ENCODE peak calls at places on chromosomes 7 and 10, in six cellular contexts. Q is left ventricle myocardium inferior, O is psoas muscle, F is cardiac muscle cell, S is heart left ventricle, A is SJCRH30. W is an unnamed sample. For H3K9me3, the result is how much of the 10 kb centered on the place peaks cover.

GRCh38 chr10:125087897-125088215 is 72.5 kb downstream of the CTBP2 start:
- DNase-seq in F (no peak), S (no peak), A (no peak), O (peak), Q (no peak), W (no peak)

GRCh38 chr7:47435889-47436312 is 146.0 kb downstream of the TNS3 start:
- DNase-seq in A (peak), F (peak), S (peak), O (peak), Q (peak), W (no peak)

GRCh38 chr10:8637640-8638039 is 583.2 kb downstream of the GATA3 start:
- DNase-seq in S (no peak), A (no peak), F (peak), Q (no peak), O (no peak), W (no peak)

GRCh38 chr10:1090696-1091095 is 34.5 kb downstream of the WDR37 start:
- DNase-seq in O (no peak), F (no peak), Q (no peak), A (no peak), S (no peak), W (no peak)

GRCh38 chr10:58240531-58240930 is 27.2 kb downstream of the IPMK start:
- DNase-seq in A (no peak), F (peak), Q (no peak), S (no peak), O (no peak), W (no peak)

GRCh38 chr10:62373639-62373994 is 552 bp upstream of the ZNF365 start:
- DNase-seq in O (no peak), Q (no peak), S (no peak), A (no peak), F (no peak), W (no peak)

GRCh38 chr10:32379950-32380547 is 33.1 kb upstream of the EPC1 start:
- DNase-seq in S (no peak), Q (no peak), F (no peak), O (no peak), A (no peak), W (no peak)

GRCh38 chr10:58217612-58218011 is 50.1 kb downstream of the IPMK start:
- DNase-seq in Q (no peak), O (no peak), F (no peak), A (no peak), S (no peak), W (no peak)

GRCh38 chr10:11165591-11166543 is 148.2 kb downstream of the CELF2 start:
- DNase-seq in O (peak), Q (peak), F (no peak), A (no peak), S (peak), W (peak)

GRCh38 chr10:43024524-43024923 is 52.3 kb upstream of the RET start:
- DNase-seq in S (no peak), A (no peak), F (no peak), Q (no peak), O (no peak), W (no peak)

GRCh38 chr10:5045095-5045494 is 41.4 kb upstream of the AKR1C2 start:
- DNase-seq in S (no peak), F (no peak), O (no peak), Q (no peak), A (no peak), W (no peak)

GRCh38 chr10:11236234-11236633 is 218.6 kb downstream of the CELF2 start:
- DNase-seq in O (no peak), F (no peak), Q (no peak), A (no peak), S (no peak), W (no peak)

GRCh38 chr10:16854623-16855022 is 37.4 kb upstream of the RSU1 start:
- DNase-seq in F (peak), S (no peak), O (no peak), Q (no peak), A (no peak), W (no peak)

GRCh38 chr10:21138769-21139324 is 241.7 kb upstream of the NEBL start:
- DNase-seq in F (no peak), O (no peak), Q (no peak), S (no peak), A (no peak), W (no peak)

GRCh38 chr7:1924185-1924817 is 254.2 kb downstream of the ELFN1 start:
- DNase-seq in Q (no peak), S (no peak), A (no peak), F (peak), O (no peak), W (no peak)

GRCh38 chr7:35253680-35254495 is at the start of gene TBX20:
- DNase-seq in F (peak), S (peak), A (peak), O (peak), Q (peak), W (no peak)

GRCh38 chr7:117014673-117015133 is 61.4 kb downstream of the ST7 start:
- DNase-seq in S (peak), F (peak), O (peak), Q (peak), A (peak), W (no peak)

GRCh38 chr7:89681448-89681847 is 472.8 kb upstream of the STEAP1 start:
- DNase-seq in A (no peak), O (no peak), S (no peak), F (no peak), Q (no peak), W (no peak)

GRCh38 chr10:86400705-86401587 is 34.4 kb upstream of the GRID1 start:
- DNase-seq in F (peak), Q (peak), S (peak), A (no peak), O (peak), W (peak)

GRCh38 chr7:114519215-114519614 is 104.6 kb downstream of the FOXP2 start:
- DNase-seq in S (no peak), Q (no peak), F (peak), O (no peak), A (peak), W (no peak)

GRCh38 chr10:17814981-17815380 is 5.8 kb downstream of the MRC1 start:
- DNase-seq in A (no peak), S (no peak), O (no peak), Q (no peak), F (no peak), W (no peak)

GRCh38 chr10:14926722-14927416 is 27.0 kb downstream of the DCLRE1C start:
- DNase-seq in S (no peak), Q (no peak), F (no peak), A (no peak), O (no peak), W (no peak)

GRCh38 chr10:117938104-117938503 is 108.6 kb downstream of the RAB11FIP2 start:
- DNase-seq in A (no peak), S (no peak), Q (no peak), F (no peak), O (no peak), W (no peak)

DNA sequence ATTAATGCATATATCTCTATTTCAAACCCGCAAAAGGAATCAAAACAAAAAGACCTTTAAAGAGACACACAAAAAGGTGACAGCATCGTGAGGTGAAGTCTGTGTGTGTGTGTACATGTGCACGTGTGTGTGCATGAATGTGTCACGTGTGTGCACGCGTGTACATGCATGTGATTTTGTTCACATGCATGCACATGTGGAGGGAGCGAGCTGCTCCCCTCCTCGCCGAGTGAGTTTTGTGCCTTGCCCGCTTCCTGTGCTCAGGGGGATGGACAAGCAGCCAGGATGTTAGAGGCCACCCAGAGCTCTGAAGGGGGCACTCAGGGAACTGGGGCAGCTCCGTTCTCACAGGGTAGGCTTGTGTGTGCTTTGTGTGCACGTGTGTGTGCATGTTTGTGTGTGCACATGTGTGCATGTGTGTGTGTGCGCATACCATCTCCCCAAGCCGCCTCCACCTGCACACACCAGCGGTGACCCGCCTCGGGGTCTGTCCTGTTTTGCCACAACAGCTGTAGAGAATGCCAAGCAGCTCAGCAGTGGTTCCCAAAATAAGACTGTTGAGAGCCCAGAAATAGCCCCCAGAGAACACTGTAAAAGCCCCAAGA is 191.2 kb downstream of the PTPRN2 start:
- DNase-seq in Q (no peak), S (no peak), A (no peak), F (no peak), O (no peak), W (no peak)
- H3K9me3 ChIP-seq in Q (under half), S (under half), A (under half), F (under half), O (under half), W (under half)

DNA sequence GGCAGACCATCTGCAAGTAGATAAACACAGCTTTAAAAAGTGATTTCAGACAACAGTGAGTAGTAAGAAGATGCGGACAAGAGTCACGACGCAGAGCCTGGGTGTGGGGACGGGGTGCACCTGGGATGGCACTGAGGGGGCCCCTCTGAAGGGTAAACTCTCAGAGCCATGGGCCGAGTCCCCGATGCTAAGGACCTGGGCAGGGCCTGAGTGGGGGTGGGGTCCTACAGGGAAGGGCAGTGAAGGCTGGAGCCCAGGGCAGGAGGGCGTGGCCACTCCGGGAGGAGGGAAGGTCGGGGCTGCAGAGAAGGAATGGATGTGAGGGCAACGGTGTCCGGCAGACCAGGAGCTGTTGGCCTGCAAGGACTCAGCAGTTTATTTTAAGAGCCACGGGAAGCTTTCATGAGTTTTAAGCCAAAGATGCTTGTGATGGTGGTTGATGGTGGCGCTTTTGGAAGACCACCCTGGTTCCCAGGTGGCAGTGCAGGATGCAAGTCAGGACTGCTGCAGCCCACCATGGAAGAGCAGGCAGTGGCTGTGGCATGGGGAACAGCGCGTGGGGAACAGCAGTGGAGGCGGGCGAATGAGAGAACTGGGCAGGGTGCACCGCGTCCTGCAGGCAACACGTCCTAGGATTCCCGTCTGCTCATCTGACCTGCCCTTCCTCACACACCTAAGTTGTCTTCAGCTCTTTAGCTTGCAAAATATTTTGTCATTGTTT is 296.8 kb downstream of the DNAJB6 start:
- DNase-seq in S (no peak), Q (no peak), F (no peak), O (no peak), A (no peak), W (no peak)
- H3K9me3 ChIP-seq in S (under half), Q (under half), F (under half), O (under half), A (under half), W (under half)

GRCh38 chr7:156222151-156222550 is 409.9 kb upstream of the SHH start:
- DNase-seq in Q (no peak), F (no peak), S (no peak), O (no peak), A (no peak), W (no peak)
- H3K9me3 ChIP-seq in Q (under half), F (under half), S (under half), O (under half), A (under half), W (under half)

GRCh38 chr7:157969995-157970394 is 617.6 kb downstream of the PTPRN2 start:
- DNase-seq in A (no peak), S (no peak), O (no peak), F (no peak), Q (no peak), W (no peak)
- H3K9me3 ChIP-seq in A (under half), S (under half), O (under half), F (under half), Q (under half), W (under half)

GRCh38 chr10:130423455-130424305 is 287.5 kb downstream of the GLRX3 start:
- DNase-seq in A (no peak), F (no peak), O (no peak), Q (no peak), S (no peak), W (no peak)
- H3K9me3 ChIP-seq in A (under half), F (under half), O (under half), Q (under half), S (under half), W (under half)

GRCh38 chr7:50766808-50767207 is 15.9 kb downstream of the GRB10 start:
- DNase-seq in Q (no peak), S (no peak), A (no peak), F (no peak), O (no peak), W (no peak)
- H3K9me3 ChIP-seq in Q (under half), S (under half), A (under half), F (under half), O (under half), W (under half)

GRCh38 chr10:108384378-108384777 is 1219.9 kb upstream of the SORCS1 start:
- DNase-seq in O (no peak), A (no peak), F (no peak), Q (no peak), S (no peak), W (no peak)
- H3K9me3 ChIP-seq in O (under half), A (under half), F (under half), Q (under half), S (under half), W (under half)

DNA sequence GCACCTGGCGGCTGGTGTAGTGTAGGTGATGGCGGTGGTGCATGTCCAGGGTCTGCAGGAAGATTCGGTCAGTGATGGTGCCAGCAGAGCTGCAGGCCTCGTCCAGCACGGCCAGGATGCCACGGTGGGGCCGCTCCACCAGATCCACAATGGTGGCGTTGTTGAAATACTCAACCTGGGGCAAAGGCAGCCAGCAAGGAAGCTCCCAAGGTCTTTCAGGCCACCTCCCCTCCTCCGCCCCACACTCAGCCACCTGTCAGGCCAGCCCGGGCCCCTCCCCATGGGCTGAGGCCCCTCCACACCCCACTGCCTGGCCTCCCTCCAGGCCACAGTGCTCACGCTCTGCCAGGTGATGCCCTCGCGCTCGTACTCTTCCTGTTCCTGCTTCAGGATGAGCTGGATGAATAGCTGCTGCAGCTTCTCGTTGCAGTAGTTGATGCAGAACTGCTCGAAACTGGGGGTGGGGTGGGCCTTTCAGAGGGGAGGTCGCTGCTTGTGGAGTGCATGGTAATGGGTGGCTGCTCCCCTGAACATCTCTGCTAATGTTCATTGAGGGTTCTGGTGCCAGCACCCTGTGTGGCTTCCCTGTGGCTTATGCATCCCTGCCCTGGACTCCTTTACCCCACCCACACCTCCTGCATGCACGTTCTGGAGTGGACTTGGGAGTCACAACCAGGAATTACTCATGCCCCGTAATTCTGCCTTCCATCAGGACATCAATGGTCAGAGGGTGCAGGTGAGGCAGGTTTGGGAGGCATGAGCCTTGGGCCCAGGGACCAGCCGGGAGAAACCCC is 8.9 kb downstream of the MYO1G start:
- DNase-seq in O (peak), F (no peak), Q (no peak), S (no peak), A (no peak), W (no peak)
- H3K9me3 ChIP-seq in O (under half), F (under half), Q (under half), S (under half), A (under half), W (under half)

W was measured in T-helper 17 cell.